ENCODE peak calls at places on chromosomes 1 and 21, in five cellular contexts. One of them, this sample, is unnamed.
A peak's percentile ranks its signal among the peaks of the same experiment; 100 is the strongest.

GRCh38 chr1:9110669-9111356 is 18.1 kb downstream of the GPR157 start:
- DNase-seq in DND-41: peak; percentile 89
- DNase-seq in tibial artery: peak; percentile 91
- DNase-seq in suprapubic skin: peak; percentile 89
- DNase-seq in body of pancreas: peak; percentile 91
- DNase-seq in this sample: peak; percentile 85

GRCh38 chr1:110011527-110012041 is 22.8 kb upstream of the STRIP1 start:
- DNase-seq in DND-41: peak; percentile 39
- DNase-seq in tibial artery: no peak
- DNase-seq in suprapubic skin: no peak
- DNase-seq in body of pancreas: peak; percentile 31
- DNase-seq in this sample: peak; percentile 75

GRCh38 chr21:44370027-44370735 is 16.8 kb downstream of the TRPM2 start:
- DNase-seq in DND-41: no peak
- DNase-seq in tibial artery: no peak
- DNase-seq in suprapubic skin: peak; percentile 54
- DNase-seq in body of pancreas: no peak
- DNase-seq in this sample: no peak

GRCh38 chr1:193707271-193708015 is 521.0 kb upstream of the B3GALT2 start:
- DNase-seq in DND-41: no peak
- DNase-seq in tibial artery: no peak
- DNase-seq in suprapubic skin: no peak
- DNase-seq in body of pancreas: no peak
- DNase-seq in this sample: no peak

GRCh38 chr1:166166701-166167394 is at the start of gene FAM78B:
- DNase-seq in DND-41: no peak
- DNase-seq in tibial artery: peak; percentile 75
- DNase-seq in suprapubic skin: peak; percentile 84
- DNase-seq in body of pancreas: peak; percentile 85
- DNase-seq in this sample: peak; percentile 16

GRCh38 chr1:213786683-213787082 is 201.1 kb upstream of the PROX1 start:
- DNase-seq in DND-41: no peak
- DNase-seq in tibial artery: no peak
- DNase-seq in suprapubic skin: no peak
- DNase-seq in body of pancreas: no peak
- DNase-seq in this sample: no peak

GRCh38 chr1:221782970-221783369 is 41.1 kb upstream of the DUSP10 start:
- DNase-seq in DND-41: no peak
- DNase-seq in tibial artery: no peak
- DNase-seq in suprapubic skin: no peak
- DNase-seq in body of pancreas: no peak
- DNase-seq in this sample: no peak

GRCh38 chr1:59552001-59552400 is 255.1 kb downstream of the FGGY start:
- DNase-seq in DND-41: no peak
- DNase-seq in tibial artery: no peak
- DNase-seq in suprapubic skin: no peak
- DNase-seq in body of pancreas: no peak
- DNase-seq in this sample: no peak

GRCh38 chr1:116571215-116571919 is 541 bp upstream of the CD58 start:
- DNase-seq in DND-41: no peak
- DNase-seq in tibial artery: no peak
- DNase-seq in suprapubic skin: no peak
- DNase-seq in body of pancreas: no peak
- DNase-seq in this sample: no peak

GRCh38 chr1:154466879-154467767 is 34.9 kb upstream of the TDRD10 start:
- DNase-seq in DND-41: no peak
- DNase-seq in tibial artery: no peak
- DNase-seq in suprapubic skin: no peak
- DNase-seq in body of pancreas: no peak
- DNase-seq in this sample: no peak

GRCh38 chr1:233240839-233241682 is 54.5 kb downstream of the PCNX2 start:
- DNase-seq in DND-41: peak; percentile 41
- DNase-seq in tibial artery: peak; percentile 54
- DNase-seq in suprapubic skin: peak; percentile 66
- DNase-seq in body of pancreas: peak; percentile 55
- DNase-seq in this sample: no peak

GRCh38 chr21:36479415-36480402 is at the start of gene CLDN14:
- DNase-seq in DND-41: no peak
- DNase-seq in tibial artery: no peak
- DNase-seq in suprapubic skin: no peak
- DNase-seq in body of pancreas: no peak
- DNase-seq in this sample: no peak

GRCh38 chr1:46030876-46031660 is 101.4 kb downstream of the PIK3R3 start:
- DNase-seq in DND-41: no peak
- DNase-seq in tibial artery: no peak
- DNase-seq in suprapubic skin: no peak
- DNase-seq in body of pancreas: no peak
- DNase-seq in this sample: no peak

GRCh38 chr21:24353492-24353891 is 1253.8 kb downstream of the MRPL39 start:
- DNase-seq in DND-41: no peak
- DNase-seq in tibial artery: no peak
- DNase-seq in suprapubic skin: no peak
- DNase-seq in body of pancreas: no peak
- DNase-seq in this sample: no peak

GRCh38 chr1:9242338-9242969 is 7.9 kb downstream of the H6PD start:
- DNase-seq in DND-41: no peak
- DNase-seq in tibial artery: peak; percentile 89
- DNase-seq in suprapubic skin: peak; percentile 90
- DNase-seq in body of pancreas: peak; percentile 89
- DNase-seq in this sample: no peak

GRCh38 chr1:154474802-154475201 is 27.2 kb upstream of the TDRD10 start:
- DNase-seq in DND-41: no peak
- DNase-seq in tibial artery: peak; percentile 43
- DNase-seq in suprapubic skin: no peak
- DNase-seq in body of pancreas: no peak
- DNase-seq in this sample: no peak

GRCh38 chr21:32320059-32320458 is 21.4 kb downstream of the MRAP start:
- DNase-seq in DND-41: no peak
- DNase-seq in tibial artery: no peak
- DNase-seq in suprapubic skin: no peak
- DNase-seq in body of pancreas: no peak
- DNase-seq in this sample: no peak

GRCh38 chr1:161993576-161993975 is 30.1 kb downstream of the OLFML2B start:
- DNase-seq in DND-41: no peak
- DNase-seq in tibial artery: no peak
- DNase-seq in suprapubic skin: no peak
- DNase-seq in body of pancreas: no peak
- DNase-seq in this sample: no peak

GRCh38 chr1:66166746-66167145 is 367.2 kb upstream of the SGIP1 start:
- DNase-seq in DND-41: no peak
- DNase-seq in tibial artery: no peak
- DNase-seq in suprapubic skin: no peak
- DNase-seq in body of pancreas: no peak
- DNase-seq in this sample: no peak

GRCh38 chr21:35084869-35085268 is 35.8 kb upstream of the RUNX1 start:
- DNase-seq in DND-41: no peak
- DNase-seq in tibial artery: no peak
- DNase-seq in suprapubic skin: no peak
- DNase-seq in body of pancreas: no peak
- DNase-seq in this sample: no peak

GRCh38 chr1:173506437-173506836 is 29.3 kb downstream of the PRDX6 start:
- DNase-seq in DND-41: no peak
- DNase-seq in tibial artery: no peak
- DNase-seq in suprapubic skin: no peak
- DNase-seq in body of pancreas: peak; percentile 70
- DNase-seq in this sample: no peak

GRCh38 chr1:42137766-42138165 is 15.4 kb upstream of the GUCA2B start:
- DNase-seq in DND-41: no peak
- DNase-seq in tibial artery: no peak
- DNase-seq in suprapubic skin: no peak
- DNase-seq in body of pancreas: no peak
- DNase-seq in this sample: no peak

GRCh38 chr1:87335175-87335992 is 6.7 kb downstream of the LMO4 start:
- DNase-seq in DND-41: no peak
- DNase-seq in tibial artery: peak; percentile 64
- DNase-seq in suprapubic skin: peak; percentile 83
- DNase-seq in body of pancreas: peak; percentile 68
- DNase-seq in this sample: peak; percentile 77

GRCh38 chr1:203039609-203040517 is 13.6 kb downstream of the PPFIA4 start:
- DNase-seq in DND-41: peak; percentile 17
- DNase-seq in tibial artery: no peak
- DNase-seq in suprapubic skin: no peak
- DNase-seq in body of pancreas: no peak
- DNase-seq in this sample: peak; percentile 24

GRCh38 chr1:12040457-12041051 is 21.3 kb downstream of the MIIP start:
- DNase-seq in DND-41: no peak
- DNase-seq in tibial artery: no peak
- DNase-seq in suprapubic skin: no peak
- DNase-seq in body of pancreas: no peak
- DNase-seq in this sample: peak; percentile 96

GRCh38 chr1:193462629-193463320 is 276.4 kb upstream of the B3GALT2 start:
- DNase-seq in DND-41: no peak
- DNase-seq in tibial artery: no peak
- DNase-seq in suprapubic skin: no peak
- DNase-seq in body of pancreas: no peak
- DNase-seq in this sample: peak; percentile 33

GRCh38 chr1:31231802-31232201 is 7.9 kb downstream of the NKAIN1 start:
- DNase-seq in DND-41: no peak
- DNase-seq in tibial artery: no peak
- DNase-seq in suprapubic skin: no peak
- DNase-seq in body of pancreas: no peak
- DNase-seq in this sample: no peak

GRCh38 chr1:31230378-31230777 is 9.3 kb downstream of the NKAIN1 start:
- DNase-seq in DND-41: no peak
- DNase-seq in tibial artery: no peak
- DNase-seq in suprapubic skin: no peak
- DNase-seq in body of pancreas: no peak
- DNase-seq in this sample: no peak

GRCh38 chr1:31234309-31234708 is 5.4 kb downstream of the NKAIN1 start:
- DNase-seq in DND-41: no peak
- DNase-seq in tibial artery: no peak
- DNase-seq in suprapubic skin: no peak
- DNase-seq in body of pancreas: no peak
- DNase-seq in this sample: no peak

GRCh38 chr1:31234870-31235269 is 4.8 kb downstream of the NKAIN1 start:
- DNase-seq in DND-41: no peak
- DNase-seq in tibial artery: no peak
- DNase-seq in suprapubic skin: no peak
- DNase-seq in body of pancreas: no peak
- DNase-seq in this sample: no peak

GRCh38 chr1:31232689-31233088 is 7.0 kb downstream of the NKAIN1 start:
- DNase-seq in DND-41: no peak
- DNase-seq in tibial artery: no peak
- DNase-seq in suprapubic skin: no peak
- DNase-seq in body of pancreas: no peak
- DNase-seq in this sample: no peak
- H3K4me3 ChIP-seq in DND-41: no peak overlapping the region
- H3K4me3 ChIP-seq in tibial artery: no peak overlapping the region
- H3K4me3 ChIP-seq in suprapubic skin: no peak overlapping the region
- H3K4me3 ChIP-seq in body of pancreas: no peak overlapping the region
- H3K4me3 ChIP-seq in this sample: no peak overlapping the region

GRCh38 chr1:178628637-178629548 is 96.2 kb upstream of the RALGPS2 start:
- DNase-seq in DND-41: no peak
- DNase-seq in tibial artery: no peak
- DNase-seq in suprapubic skin: no peak
- DNase-seq in body of pancreas: no peak
- DNase-seq in this sample: no peak
- H3K27ac ChIP-seq in DND-41: no peak overlapping the region
- H3K27ac ChIP-seq in tibial artery: no peak overlapping the region
- H3K27ac ChIP-seq in suprapubic skin: no peak overlapping the region
- H3K27ac ChIP-seq in body of pancreas: no peak overlapping the region
- H3K27ac ChIP-seq in this sample: no peak overlapping the region

GRCh38 chr1:5740450-5740849 is 251.8 kb downstream of the NPHP4 start:
- DNase-seq in DND-41: no peak
- DNase-seq in tibial artery: no peak
- DNase-seq in suprapubic skin: no peak
- DNase-seq in body of pancreas: no peak
- DNase-seq in this sample: no peak
- H3K4me3 ChIP-seq in DND-41: no peak overlapping the region
- H3K4me3 ChIP-seq in tibial artery: no peak overlapping the region
- H3K4me3 ChIP-seq in suprapubic skin: no peak overlapping the region
- H3K4me3 ChIP-seq in body of pancreas: no peak overlapping the region
- H3K4me3 ChIP-seq in this sample: no peak overlapping the region

DNA sequence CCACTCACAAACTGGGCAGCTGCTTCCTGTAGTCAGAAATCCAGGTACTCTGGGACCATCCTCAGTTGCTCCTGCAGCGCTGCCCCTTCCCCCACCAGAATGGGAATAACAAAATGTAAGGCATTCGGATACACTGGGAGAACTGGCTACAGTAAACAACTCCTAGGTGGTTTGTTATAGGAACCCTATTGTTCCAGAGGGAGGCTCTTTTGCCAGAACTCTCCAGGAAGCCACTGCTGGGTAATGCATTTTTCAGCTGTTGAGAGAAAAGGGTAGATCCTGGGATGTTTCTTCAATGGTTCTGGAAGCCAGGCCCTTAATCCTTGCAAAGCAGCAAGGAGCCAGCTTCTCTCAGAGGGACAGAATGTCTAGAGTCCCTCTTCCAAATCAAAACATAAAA is 29.2 kb downstream of the PLPP3 start:
- DNase-seq in DND-41: no peak
- DNase-seq in tibial artery: no peak
- DNase-seq in suprapubic skin: no peak
- DNase-seq in body of pancreas: no peak
- DNase-seq in this sample: no peak
- H3K27ac ChIP-seq in DND-41: no peak overlapping the region
- H3K27ac ChIP-seq in tibial artery: peak overlapping the region; percentile 7
- H3K27ac ChIP-seq in suprapubic skin: no peak overlapping the region
- H3K27ac ChIP-seq in body of pancreas: peak overlapping the region; percentile 17
- H3K27ac ChIP-seq in this sample: no peak overlapping the region

GRCh38 chr1:54328117-54328636 is 78.0 kb downstream of the SSBP3 start:
- DNase-seq in DND-41: no peak
- DNase-seq in tibial artery: no peak
- DNase-seq in suprapubic skin: no peak
- DNase-seq in body of pancreas: no peak
- DNase-seq in this sample: no peak
- H3K4me3 ChIP-seq in DND-41: no peak overlapping the region
- H3K4me3 ChIP-seq in tibial artery: no peak overlapping the region
- H3K4me3 ChIP-seq in suprapubic skin: no peak overlapping the region
- H3K4me3 ChIP-seq in body of pancreas: no peak overlapping the region
- H3K4me3 ChIP-seq in this sample: peak overlapping the region; percentile 24

This sample was measured in OCI-LY7.